ENCODE peak calls at places on chromosomes 6 and 20, in eight cellular contexts. R is naive thymus-derived CD4-positive, alpha-beta T cell; I is PC-9; O is Peyer's patch; W is AG10803; H is hepatocyte; Z is HFF-Myc; U is colonic mucosa. B is an unnamed sample.

GRCh38 chr20:45998761-45999160 is 9.9 kb upstream of the MMP9 start:
- DNase-seq in R (no peak), I (no peak), O (no peak), W (no peak), H (no peak), Z (no peak), U (no peak), B (peak; percentile 60)

GRCh38 chr6:44494011-44494501 is 106.5 kb downstream of the CDC5L start:
- DNase-seq in R (no peak), I (peak; percentile 45), O (no peak), W (peak; percentile 73), H (peak; percentile 63), Z (no peak), U (no peak), B (no peak)

GRCh38 chr6:100283288-100283687 is 181.4 kb downstream of the SIM1 start:
- DNase-seq in R (no peak), I (peak; percentile 76), O (no peak), W (peak; percentile 84), H (peak; percentile 8), Z (peak; percentile 33), U (no peak), B (no peak)

GRCh38 chr6:20877008-20877937 is 343.0 kb downstream of the CDKAL1 start:
- DNase-seq in R (no peak), I (peak; percentile 89), O (peak; percentile 77), W (peak; percentile 89), H (peak; percentile 80), Z (peak; percentile 79), U (peak; percentile 32), B (peak; percentile 68)

GRCh38 chr20:44040202-44040915 is 125.7 kb downstream of the TOX2 start:
- DNase-seq in R (no peak), I (no peak), O (no peak), W (no peak), H (no peak), Z (no peak), U (no peak), B (no peak)

GRCh38 chr20:38979842-38980241 is 17.7 kb downstream of the DHX35 start:
- DNase-seq in R (no peak), I (no peak), O (no peak), W (no peak), H (no peak), Z (no peak), U (no peak), B (no peak)

GRCh38 chr6:33837971-33838665 is 34.3 kb upstream of the MLN start:
- DNase-seq in R (no peak), I (no peak), O (no peak), W (peak; percentile 70), H (peak; percentile 42), Z (no peak), U (no peak), B (no peak)

GRCh38 chr6:6723316-6723715 is 134.8 kb downstream of the LY86 start:
- DNase-seq in R (no peak), I (no peak), O (no peak), W (no peak), H (no peak), Z (no peak), U (no peak), B (no peak)

GRCh38 chr20:1281279-1282057 is 15.4 kb downstream of the SNPH start:
- DNase-seq in R (no peak), I (no peak), O (peak; percentile 13), W (no peak), H (no peak), Z (no peak), U (no peak), B (no peak)

GRCh38 chr6:131948221-131948661 is 2.9 kb downstream of the CCN2 start:
- DNase-seq in R (no peak), I (no peak), O (no peak), W (peak; percentile 65), H (no peak), Z (no peak), U (no peak), B (no peak)

GRCh38 chr6:131946992-131947955 is 3.9 kb downstream of the CCN2 start:
- DNase-seq in R (no peak), I (no peak), O (no peak), W (peak; percentile 85), H (no peak), Z (no peak), U (no peak), B (no peak)

GRCh38 chr6:131949909-131950766 is 1.0 kb downstream of the CCN2 start:
- DNase-seq in R (no peak), I (no peak), O (peak; percentile 81), W (peak; percentile 92), H (peak; percentile 88), Z (peak; percentile 81), U (peak; percentile 83), B (peak; percentile 73)

GRCh38 chr6:131949615-131949908 is 1.6 kb downstream of the CCN2 start:
- DNase-seq in R (no peak), I (no peak), O (no peak), W (peak; percentile 92), H (no peak), Z (no peak), U (no peak), B (no peak)

DNA sequence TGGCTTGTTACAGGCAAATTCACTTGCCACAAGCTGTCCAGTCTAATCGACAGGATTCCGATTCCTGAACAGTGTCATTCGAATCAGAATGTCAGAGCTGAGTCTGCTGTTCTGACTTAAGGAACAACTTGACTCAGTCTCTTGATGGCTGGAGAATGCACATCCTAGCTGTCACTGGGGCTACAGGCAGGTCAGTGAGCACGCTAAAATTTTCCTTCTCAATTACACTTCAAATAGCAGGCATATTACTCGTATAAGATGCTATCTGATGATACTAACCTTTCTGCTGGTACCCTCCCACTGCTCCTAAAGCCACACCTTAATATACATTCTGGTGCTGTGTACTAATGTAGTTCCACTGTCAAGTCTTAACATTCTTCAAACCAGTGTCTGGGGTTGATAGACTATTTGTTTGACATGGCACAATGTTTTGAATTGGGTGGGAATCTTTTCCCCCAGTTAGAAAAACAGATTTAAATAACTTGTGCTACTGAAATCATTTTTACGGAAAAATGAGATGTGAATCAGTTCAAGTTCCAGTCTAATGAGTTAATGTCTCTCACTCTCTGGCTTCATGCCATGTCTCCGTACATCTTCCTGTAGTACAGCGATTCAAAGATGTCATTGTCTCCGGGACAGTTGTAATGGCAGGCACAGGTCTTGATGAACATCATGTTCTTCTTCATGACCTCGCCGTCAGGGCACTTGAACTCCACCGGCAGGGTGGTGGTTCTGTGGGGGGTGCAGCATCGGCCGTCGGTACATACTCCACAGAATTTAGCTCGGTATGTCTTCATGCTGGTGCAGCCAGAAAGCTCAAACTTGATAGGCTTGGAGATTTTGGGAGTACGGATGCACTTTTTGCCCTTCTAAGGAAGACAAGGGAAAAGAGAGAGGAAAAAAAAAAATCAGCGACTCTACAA is 2.2 kb downstream of the CCN2 start:
- DNase-seq in R (no peak), I (no peak), O (no peak), W (peak; percentile 81), H (peak; percentile 38), Z (no peak), U (no peak), B (no peak)
- H3K4me3 ChIP-seq in R (no peak overlapping the region), I (no peak overlapping the region), O (peak overlapping the region; percentile 85), W (peak overlapping the region; percentile 98), H (no peak overlapping the region), Z (peak overlapping the region; percentile 75), U (peak overlapping the region; percentile 57), B (peak overlapping the region; percentile 47)

GRCh38 chr20:64041781-64042771 is 6.1 kb downstream of the C20orf204 start:
- DNase-seq in R (no peak), I (no peak), O (no peak), W (no peak), H (no peak), Z (no peak), U (no peak), B (no peak)
- H3K4me3 ChIP-seq in R (peak overlapping the region; percentile 74), I (no peak overlapping the region), O (peak overlapping the region; percentile 47), W (peak overlapping the region; percentile 43), H (peak overlapping the region; percentile 33), Z (peak overlapping the region; percentile 21), U (peak overlapping the region; percentile 31), B (peak overlapping the region; percentile 36)

GRCh38 chr6:2896741-2897140 is 6.4 kb downstream of the SERPINB9 start:
- DNase-seq in R (no peak), I (no peak), O (no peak), W (no peak), H (no peak), Z (no peak), U (no peak), B (no peak)

GRCh38 chr6:2900821-2901644 is 2.1 kb downstream of the SERPINB9 start:
- DNase-seq in R (no peak), I (no peak), O (no peak), W (peak; percentile 21), H (no peak), Z (no peak), U (no peak), B (no peak)

GRCh38 chr6:2902470-2902762 is 693 bp downstream of the SERPINB9 start:
- DNase-seq in R (no peak), I (no peak), O (no peak), W (peak; percentile 44), H (no peak), Z (no peak), U (no peak), B (no peak)

GRCh38 chr6:2899596-2899995 is 3.5 kb downstream of the SERPINB9 start:
- DNase-seq in R (no peak), I (no peak), O (no peak), W (no peak), H (no peak), Z (no peak), U (no peak), B (no peak)

DNA sequence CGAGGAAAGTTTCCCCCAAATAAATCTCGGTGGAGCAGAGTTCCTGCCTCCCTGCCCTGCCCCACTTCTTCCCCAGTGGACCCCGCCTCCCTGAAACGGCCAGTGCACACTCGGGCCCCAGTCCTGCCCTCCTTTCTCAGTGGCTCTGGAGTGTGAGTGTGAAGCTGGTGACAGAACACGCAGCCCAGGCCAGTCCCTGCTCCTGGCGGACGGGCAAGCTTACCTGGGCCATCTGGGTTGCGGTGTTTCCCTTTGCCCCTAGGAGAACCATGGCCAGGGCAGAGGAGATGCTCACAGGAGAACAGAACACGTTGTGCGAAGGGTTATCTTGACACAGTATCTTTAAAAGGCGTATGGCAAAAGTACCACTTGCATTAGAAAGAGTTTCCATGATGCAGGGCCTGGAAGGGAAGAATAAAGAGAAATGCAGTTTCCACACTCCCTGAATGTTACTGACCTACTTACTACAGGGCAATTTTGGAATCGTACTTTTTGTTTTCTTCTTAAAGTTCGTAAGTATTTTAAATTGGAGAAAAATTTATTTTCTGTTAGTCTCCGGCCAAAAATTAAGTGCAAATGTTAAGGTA is 2.8 kb downstream of the SERPINB9 start:
- DNase-seq in R (no peak), I (no peak), O (no peak), W (no peak), H (no peak), Z (no peak), U (no peak), B (no peak)
- H3K4me3 ChIP-seq in R (peak overlapping the region; percentile 85), I (no peak overlapping the region), O (peak overlapping the region; percentile 67), W (no peak overlapping the region), H (no peak overlapping the region), Z (no peak overlapping the region), U (no peak overlapping the region), B (peak overlapping the region; percentile 76)

DNA sequence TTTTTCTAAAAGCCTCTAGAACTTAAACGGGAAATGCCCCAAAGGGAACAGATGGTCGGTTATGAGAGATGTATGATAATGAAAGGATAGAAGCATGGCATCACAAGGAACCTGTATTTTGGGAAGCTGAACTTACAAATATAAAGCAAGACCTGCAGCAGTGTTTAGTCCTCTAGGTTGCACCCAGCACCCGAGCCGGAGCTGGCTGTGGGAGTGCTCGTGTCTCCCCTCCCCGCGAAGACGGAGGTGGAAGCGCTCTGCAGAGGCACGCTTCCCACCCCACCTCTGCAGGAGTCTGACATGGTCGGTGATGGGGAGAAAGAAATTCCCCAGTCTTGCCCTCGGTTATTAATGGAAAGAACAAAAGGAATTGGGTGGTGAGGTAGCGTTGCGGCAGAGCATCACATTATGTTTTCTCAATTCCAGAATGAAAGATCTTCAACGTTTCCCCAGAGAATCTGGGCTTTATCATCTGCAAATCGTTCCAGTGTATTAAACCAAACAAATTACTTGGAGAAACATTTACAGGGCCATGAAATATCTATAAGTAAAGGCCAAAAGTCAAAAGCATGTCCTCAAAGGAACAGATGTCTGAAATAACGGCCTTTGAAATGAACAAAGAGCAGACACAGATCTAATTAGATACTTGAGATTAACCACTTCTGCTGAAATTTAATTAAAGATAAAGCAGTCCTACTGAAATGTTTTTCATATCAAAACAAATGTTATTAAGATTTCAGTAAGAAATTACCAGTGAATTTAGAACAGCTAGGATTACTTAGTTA is 103.2 kb upstream of the POPDC3 start:
- DNase-seq in R (no peak), I (no peak), O (no peak), W (no peak), H (no peak), Z (no peak), U (no peak), B (no peak)
- H3K4me3 ChIP-seq in R (no peak overlapping the region), I (no peak overlapping the region), O (no peak overlapping the region), W (no peak overlapping the region), H (no peak overlapping the region), Z (no peak overlapping the region), U (no peak overlapping the region), B (no peak overlapping the region)